ENCODE peak calls at places on chromosome X, in four cellular contexts. I is mesenchymal stem cell, S is H9, M is neuronal stem cell. E is an unnamed sample.

GRCh38 chrX:75603833-75604232 is 81.0 kb upstream of the ZDHHC15 start:
- DNase-seq in I (peak), S (no peak), M (no peak), E (peak)

GRCh38 chrX:121579016-121579760 is 531.8 kb downstream of the GLUD2 start:
- DNase-seq in S (no peak), M (no peak), I (no peak), E (peak)

GRCh38 chrX:147803948-147804347 is 107.8 kb upstream of the FMR1 start:
- DNase-seq in I (no peak), S (no peak), M (peak), E (peak)

GRCh38 chrX:137926090-137926489 is 360.2 kb downstream of the ZIC3 start:
- DNase-seq in M (peak), S (no peak), I (no peak), E (peak)

GRCh38 chrX:7444967-7445366 is 297.0 kb upstream of the PUDP start:
- DNase-seq in I (no peak), S (no peak), M (no peak), E (peak)

GRCh38 chrX:129744881-129745321 is 6.1 kb downstream of the XPNPEP2 start:
- DNase-seq in I (no peak), M (no peak), S (no peak), E (no peak)

GRCh38 chrX:133353233-133353632 is 62.1 kb downstream of the GPC4 start:
- DNase-seq in S (no peak), M (no peak), I (no peak), E (no peak)

GRCh38 chrX:39816871-39817731 is 280.7 kb downstream of the BCOR start:
- DNase-seq in I (peak), S (peak), M (no peak), E (peak)

GRCh38 chrX:111039606-111040005 is 56.4 kb upstream of the PAK3 start:
- DNase-seq in I (no peak), M (no peak), S (peak), E (no peak)

GRCh38 chrX:69142688-69143239 is 22.5 kb downstream of the PJA1 start:
- DNase-seq in I (no peak), M (no peak), S (no peak), E (no peak)

GRCh38 chrX:112889400-112889799 is 48.8 kb upstream of the AMOT start:
- DNase-seq in I (no peak), S (no peak), M (no peak), E (no peak)

GRCh38 chrX:65723706-65724105 is 56.3 kb downstream of the MSN start:
- DNase-seq in I (peak), S (no peak), M (no peak), E (no peak)

GRCh38 chrX:118823263-118824172 is at the start of gene ZCCHC12:
- DNase-seq in S (peak), I (peak), M (peak), E (peak)

GRCh38 chrX:150569155-150569477 is 695 bp downstream of the MTM1 start:
- DNase-seq in M (no peak), I (no peak), S (no peak), E (no peak)

GRCh38 chrX:138847930-138848329 is 136.4 kb upstream of the FGF13 start:
- DNase-seq in M (no peak), S (no peak), I (peak), E (peak)

DNA sequence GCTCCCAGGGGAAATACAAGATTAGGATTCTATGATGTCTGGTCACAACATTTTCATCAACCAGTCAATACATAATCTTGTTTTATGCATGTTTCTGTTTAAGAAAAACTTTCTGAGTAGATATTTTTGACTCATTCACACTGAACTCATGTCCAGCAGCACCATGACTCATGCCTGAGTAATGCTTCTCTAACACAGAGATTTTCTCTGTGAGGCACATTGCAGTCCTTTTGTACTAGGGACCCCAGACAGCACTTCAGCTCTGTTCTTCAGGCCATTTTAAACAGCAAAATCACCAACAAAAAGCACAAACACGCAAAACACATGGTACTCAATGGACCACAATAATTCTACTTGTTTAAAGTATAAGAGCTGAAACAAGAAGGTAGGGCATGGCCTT is 83.5 kb downstream of the MXRA5 start:
- DNase-seq in M (no peak), S (no peak), I (peak), E (no peak)
- H3K4ac ChIP-seq in M (no peak), S (no peak), I (no peak), E (no peak)

DNA sequence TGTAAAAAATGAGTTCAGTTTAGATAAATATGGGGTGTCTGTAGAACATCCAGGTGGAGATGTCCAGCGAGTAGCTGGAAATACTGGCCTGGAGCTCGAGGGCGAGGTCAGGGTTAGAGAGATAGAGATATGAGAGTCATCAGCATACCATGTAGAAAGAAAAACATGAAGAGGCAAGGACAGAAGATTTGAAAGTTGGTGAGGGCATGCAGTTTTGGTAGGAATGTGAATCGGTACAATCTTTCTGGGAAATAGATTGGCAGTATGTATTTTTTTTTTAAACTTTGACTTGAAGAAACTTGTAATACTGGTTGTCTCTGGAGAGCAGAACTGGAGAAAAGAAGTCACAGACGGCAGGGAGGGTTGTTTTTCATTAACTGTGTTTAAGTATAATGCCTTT is 2.4 kb upstream of the SNX12 start:
- DNase-seq in S (no peak), M (no peak), I (no peak), E (no peak)
- H3K4ac ChIP-seq in S (no peak), M (no peak), I (no peak), E (no peak)

GRCh38 chrX:5402461-5402860 is 826.2 kb downstream of the NLGN4X start:
- DNase-seq in M (no peak), I (no peak), S (no peak), E (peak)
- H3K4ac ChIP-seq in M (no peak), I (no peak), S (no peak), E (no peak)

GRCh38 chrX:46733226-46733625 is 25.7 kb downstream of the SLC9A7 start:
- DNase-seq in S (no peak), M (no peak), I (no peak), E (no peak)

GRCh38 chrX:46739736-46740135 is 19.2 kb downstream of the SLC9A7 start:
- DNase-seq in M (no peak), I (no peak), S (no peak), E (no peak)

GRCh38 chrX:46735625-46736024 is 23.3 kb downstream of the SLC9A7 start:
- DNase-seq in M (no peak), I (no peak), S (no peak), E (no peak)

GRCh38 chrX:46737462-46737861 is 21.5 kb downstream of the SLC9A7 start:
- DNase-seq in I (peak), S (no peak), M (no peak), E (no peak)

GRCh38 chrX:46737041-46737440 is 21.9 kb downstream of the SLC9A7 start:
- DNase-seq in M (no peak), I (no peak), S (no peak), E (no peak)
- H3K4ac ChIP-seq in M (no peak), I (no peak), S (no peak), E (no peak)